ENCODE peak calls at places on chromosome 16, in ten cellular contexts. A is left ventricle myocardium inferior, X is tibial artery, C is IMR-90, S is adrenal gland, O is heart right ventricle, D is transverse colon, P is lower lobe of right lung, I is endodermal cell, U is breast epithelium. V is an unnamed sample.

GRCh38 chr16:68083861-68084503 is 1.2 kb upstream of the NFATC3 start:
- DNase-seq in S (no peak), D (no peak), I (no peak), A (no peak), X (no peak), O (no peak), P (peak; percentile 63), C (peak; percentile 37), U (peak; percentile 33), V (no peak)

GRCh38 chr16:75942901-75943300 is 216.6 kb upstream of the CPHXL start:
- DNase-seq in O (no peak), A (no peak), U (no peak), I (no peak), X (no peak), P (no peak), C (no peak), D (no peak), S (no peak), V (no peak)

GRCh38 chr16:71746442-71747046 is 22.0 kb upstream of the PHLPP2 start:
- DNase-seq in D (no peak), S (no peak), U (no peak), X (no peak), C (peak; percentile 52), O (no peak), A (no peak), P (no peak), I (no peak), V (no peak)

GRCh38 chr16:66107661-66108060 is 258.8 kb upstream of the CDH5 start:
- DNase-seq in P (no peak), D (no peak), S (no peak), C (peak; percentile 93), O (no peak), U (no peak), I (no peak), X (no peak), A (no peak), V (no peak)

GRCh38 chr16:53821487-53821886 is 117.5 kb downstream of the FTO start:
- DNase-seq in X (no peak), D (no peak), O (no peak), C (peak; percentile 42), A (no peak), U (no peak), I (no peak), S (no peak), P (no peak), V (no peak)

GRCh38 chr16:74743668-74744299 is 30.8 kb downstream of the FA2H start:
- DNase-seq in O (no peak), C (peak; percentile 79), I (no peak), S (peak; percentile 89), P (peak; percentile 81), D (peak; percentile 95), X (no peak), A (no peak), U (peak; percentile 35), V (no peak)

GRCh38 chr16:2231016-2231931 is 5.0 kb upstream of the DNASE1L2 start:
- DNase-seq in U (no peak), A (no peak), P (no peak), X (no peak), C (no peak), S (no peak), D (no peak), I (no peak), O (no peak), V (no peak)

GRCh38 chr16:50621452-50621792 is 59.7 kb downstream of the SNX20 start:
- DNase-seq in S (no peak), X (no peak), O (no peak), A (no peak), I (no peak), C (no peak), U (no peak), P (no peak), D (no peak), V (no peak)

GRCh38 chr16:75256059-75256870 is 4.8 kb upstream of the BCAR1 start:
- DNase-seq in S (no peak), D (no peak), C (no peak), I (peak; percentile 74), P (peak; percentile 63), U (no peak), X (peak; percentile 87), O (peak; percentile 36), A (no peak), V (no peak)

DNA sequence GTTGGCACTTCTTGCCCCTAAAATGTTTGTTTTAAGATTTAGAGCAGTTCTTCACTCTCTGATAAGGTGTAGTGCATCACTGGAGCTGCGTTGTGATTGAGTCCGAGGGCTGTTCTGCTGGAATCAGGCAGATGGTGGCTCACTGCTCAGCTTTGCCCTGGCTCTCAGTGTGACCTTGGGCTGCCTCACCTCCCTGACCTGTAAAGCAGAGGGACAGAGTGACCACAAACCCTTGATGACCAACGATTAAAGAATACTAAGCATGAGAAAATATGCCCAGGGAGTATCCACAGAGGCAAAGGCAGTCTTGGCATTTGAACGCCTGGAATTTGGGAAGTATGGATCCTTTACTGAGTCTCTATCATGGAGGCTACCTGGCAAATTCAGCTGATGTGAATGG is 18.1 kb downstream of the CMIP start:
- DNase-seq in O (no peak), S (peak; percentile 54), U (no peak), P (no peak), A (no peak), I (no peak), X (no peak), D (no peak), C (no peak), V (no peak)
- H3K4me3 ChIP-seq in O (no peak overlapping the region), S (no peak overlapping the region), U (no peak overlapping the region), P (no peak overlapping the region), A (no peak overlapping the region), I (no peak overlapping the region), X (no peak overlapping the region), D (no peak overlapping the region), C (no peak overlapping the region), V (no peak overlapping the region)

GRCh38 chr16:57799619-57800212 is 2.6 kb downstream of the KIFC3 start:
- DNase-seq in U (no peak), D (no peak), S (no peak), A (no peak), X (no peak), C (no peak), O (no peak), I (peak; percentile 81), P (peak; percentile 30), V (no peak)
- H3K36me3 ChIP-seq in U (no peaks in the 10 kb centered on the region), D (no peaks in the 10 kb centered on the region), S (peaks cover 17% of the 10 kb centered on the region), A (peaks cover 21% of the 10 kb centered on the region), X (peaks cover 25% of the 10 kb centered on the region), C (peaks cover 27% of the 10 kb centered on the region), O (peaks cover 32% of the 10 kb centered on the region), I (peaks cover 22% of the 10 kb centered on the region), P (peaks cover 16% of the 10 kb centered on the region), V (no peaks in the 10 kb centered on the region)

GRCh38 chr16:3952342-3953131 is 72.0 kb upstream of the CREBBP start:
- DNase-seq in U (no peak), C (no peak), I (peak; percentile 75), S (peak; percentile 93), O (peak; percentile 82), A (peak; percentile 87), X (peak; percentile 98), D (peak; percentile 21), P (no peak), V (peak; percentile 77)
- H3K27ac ChIP-seq in U (peak overlapping the region; percentile 61), C (no peak overlapping the region), I (no peak overlapping the region), S (peak overlapping the region; percentile 87), O (peak overlapping the region; percentile 74), A (peak overlapping the region; percentile 87), X (peak overlapping the region; percentile 91), D (peak overlapping the region; percentile 71), P (no peak overlapping the region), V (peak overlapping the region; percentile 76)

DNA sequence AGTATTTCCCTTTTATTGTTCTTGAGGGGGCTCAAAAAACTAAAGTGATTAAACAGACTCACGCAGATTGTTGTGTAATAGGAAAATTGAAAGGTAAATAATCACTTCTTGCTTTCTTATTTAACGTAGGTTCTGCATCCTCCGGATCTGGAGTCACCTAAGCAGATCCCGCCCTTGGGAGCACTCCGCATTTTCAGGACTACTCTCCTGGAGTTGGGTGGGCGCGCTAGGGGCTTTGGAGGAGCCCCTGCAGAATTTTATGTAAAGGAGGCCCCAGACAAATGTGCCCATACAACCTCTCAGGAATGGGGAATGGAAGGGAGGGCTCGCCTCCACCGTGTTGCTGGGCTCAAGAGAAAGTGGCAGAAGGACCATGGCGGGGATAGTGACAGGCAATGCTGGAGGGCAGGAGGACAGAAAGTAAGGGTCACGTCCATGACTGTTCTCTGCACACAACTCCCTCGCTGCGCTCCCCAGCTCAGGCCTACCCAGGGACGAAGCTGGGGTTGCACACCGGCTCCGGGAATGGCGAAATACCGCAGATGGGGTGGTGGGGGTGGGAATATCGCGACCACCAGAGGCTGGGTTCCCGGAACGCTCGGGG is 8.3 kb downstream of the MT2A start:
- DNase-seq in A (no peak), I (no peak), U (no peak), C (no peak), S (no peak), P (no peak), X (no peak), O (no peak), D (no peak), V (no peak)
- H3K4me3 ChIP-seq in A (peak overlapping the region; percentile 66), I (peak overlapping the region; percentile 59), U (peak overlapping the region; percentile 63), C (no peak overlapping the region), S (no peak overlapping the region), P (peak overlapping the region; percentile 52), X (peak overlapping the region; percentile 54), O (no peak overlapping the region), D (peak overlapping the region; percentile 38), V (peak overlapping the region; percentile 54)

GRCh38 chr16:77624085-77624484 is 98.2 kb upstream of the NUDT7 start:
- DNase-seq in P (no peak), O (no peak), C (no peak), A (no peak), D (no peak), S (no peak), X (no peak), U (no peak), I (no peak), V (no peak)
- H3K36me3 ChIP-seq in P (no peaks in the 10 kb centered on the region), O (no peaks in the 10 kb centered on the region), C (no peaks in the 10 kb centered on the region), A (no peaks in the 10 kb centered on the region), D (no peaks in the 10 kb centered on the region), S (no peaks in the 10 kb centered on the region), X (no peaks in the 10 kb centered on the region), U (no peaks in the 10 kb centered on the region), I (no peaks in the 10 kb centered on the region), V (no peaks in the 10 kb centered on the region)

DNA sequence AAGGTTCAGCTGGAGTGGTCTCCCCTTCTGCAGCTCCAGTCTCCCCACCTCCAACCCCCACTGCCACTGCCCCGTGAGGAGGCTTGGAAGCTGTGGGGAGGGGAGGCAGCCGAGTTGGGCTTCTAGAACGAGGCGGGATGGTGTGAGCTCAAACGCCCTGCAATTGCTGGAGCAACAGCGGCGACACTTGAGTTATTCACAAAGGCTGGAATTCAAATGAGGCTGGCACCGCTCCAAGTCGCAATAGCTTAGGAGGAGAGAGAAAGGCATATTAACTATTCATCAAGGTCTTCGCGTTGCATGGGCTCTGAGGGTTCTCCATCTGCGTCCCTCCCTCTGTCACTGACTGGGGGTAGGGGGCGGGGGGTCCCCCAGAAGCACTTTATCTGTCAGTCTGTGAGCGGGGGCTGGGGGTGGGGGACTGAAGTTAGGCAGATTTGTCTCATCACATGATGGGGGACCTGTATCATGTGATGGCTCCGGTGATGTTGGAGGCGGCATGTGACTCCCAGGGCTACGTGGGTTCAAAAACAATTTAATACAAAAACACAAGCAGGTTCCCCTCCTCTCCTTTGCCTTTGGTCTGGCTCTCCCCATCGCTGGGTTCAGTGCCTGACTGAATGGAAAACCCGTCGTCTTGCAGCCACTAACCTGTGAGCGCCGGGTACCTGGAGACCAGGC is 70.5 kb downstream of the RBBP6 start:
- DNase-seq in P (peak; percentile 60), S (peak; percentile 76), D (peak; percentile 42), O (peak; percentile 33), X (peak; percentile 65), U (peak; percentile 25), A (peak; percentile 35), I (peak; percentile 80), C (peak; percentile 31), V (no peak)
- H3K27ac ChIP-seq in P (no peak overlapping the region), S (peak overlapping the region; percentile 57), D (no peak overlapping the region), O (no peak overlapping the region), X (no peak overlapping the region), U (no peak overlapping the region), A (no peak overlapping the region), I (peak overlapping the region; percentile 40), C (no peak overlapping the region), V (no peak overlapping the region)

V was measured in gastrocnemius medialis.